ENCODE peak calls at places on chromosomes 4 and X, in four cellular contexts. W is GM12878, F is HepG2, U is IMR-90. H is an unnamed sample.

GRCh38 chrX:139106111-139106510 is 394.6 kb upstream of the FGF13 start:
- DNase-seq in F (no peak), U (no peak), W (no peak), H (no peak)

GRCh38 chrX:23644744-23645143 is 22.5 kb upstream of the PRDX4 start:
- DNase-seq in U (no peak), W (no peak), F (no peak), H (no peak)

GRCh38 chr4:88991746-88992145 is 65.2 kb downstream of the FAM13A start:
- DNase-seq in U (peak), F (no peak), W (no peak), H (no peak)

GRCh38 chrX:132504417-132504816 is 15.6 kb upstream of the MBNL3 start:
- DNase-seq in U (no peak), W (no peak), F (no peak), H (no peak)

GRCh38 chr4:105474110-105474518 is 252 bp upstream of the PPA2 start:
- DNase-seq in W (no peak), U (peak), F (no peak), H (no peak)

GRCh38 chr4:76709454-76709853 is 188.5 kb downstream of the SOWAHB start:
- DNase-seq in W (no peak), U (peak), F (no peak), H (no peak)

GRCh38 chr4:74755486-74755885 is 38.8 kb downstream of the BTC start:
- DNase-seq in W (no peak), U (no peak), F (no peak), H (no peak)

GRCh38 chr4:33381806-33382205 is 2661.6 kb downstream of the PCDH7 start:
- DNase-seq in F (no peak), W (no peak), U (no peak), H (no peak)

GRCh38 chrX:54042609-54043010 is 1.7 kb downstream of the PHF8 start:
- DNase-seq in U (peak), F (peak), W (no peak), H (peak)

GRCh38 chrX:151899622-151900021 is 13.1 kb upstream of the MAGEA4 start:
- DNase-seq in W (no peak), F (no peak), U (peak), H (no peak)

GRCh38 chr4:55561884-55562283 is 15.2 kb upstream of the CLOCK start:
- DNase-seq in F (no peak), U (no peak), W (no peak), H (no peak)

GRCh38 chr4:55554453-55555030 is 7.8 kb upstream of the CLOCK start:
- DNase-seq in W (no peak), U (peak), F (peak), H (peak)

DNA sequence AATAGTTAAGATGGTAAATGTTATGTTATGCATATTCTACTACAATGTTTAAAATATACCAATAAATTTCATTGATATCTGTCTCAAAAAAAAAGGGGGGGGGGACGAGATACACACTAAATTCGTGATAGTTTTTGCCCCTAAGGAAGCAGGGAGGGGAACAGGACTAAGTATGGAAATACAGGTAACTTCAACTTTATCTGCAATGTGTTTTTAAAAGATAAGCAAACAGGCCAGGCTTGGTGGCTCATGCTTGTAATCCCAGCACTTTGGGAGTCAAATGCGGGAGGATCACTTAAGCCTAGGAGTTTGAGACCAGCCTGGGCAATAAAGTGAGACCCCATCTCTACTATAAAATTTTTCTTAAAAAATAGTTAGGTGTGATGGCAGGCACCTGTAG is 13.4 kb upstream of the CLOCK start:
- DNase-seq in W (no peak), U (no peak), F (no peak), H (peak)
- TF ChIP-seq MXI1 in W (no peak), U (no peak), F (no peak), H (no peak)

GRCh38 chr4:122412547-122412946 is 33.7 kb downstream of the ADAD1 start:
- DNase-seq in U (peak), F (no peak), W (no peak), H (peak)
- TF ChIP-seq BHLHE40 in U (no peak), F (no peak), W (no peak), H (no peak)

DNA sequence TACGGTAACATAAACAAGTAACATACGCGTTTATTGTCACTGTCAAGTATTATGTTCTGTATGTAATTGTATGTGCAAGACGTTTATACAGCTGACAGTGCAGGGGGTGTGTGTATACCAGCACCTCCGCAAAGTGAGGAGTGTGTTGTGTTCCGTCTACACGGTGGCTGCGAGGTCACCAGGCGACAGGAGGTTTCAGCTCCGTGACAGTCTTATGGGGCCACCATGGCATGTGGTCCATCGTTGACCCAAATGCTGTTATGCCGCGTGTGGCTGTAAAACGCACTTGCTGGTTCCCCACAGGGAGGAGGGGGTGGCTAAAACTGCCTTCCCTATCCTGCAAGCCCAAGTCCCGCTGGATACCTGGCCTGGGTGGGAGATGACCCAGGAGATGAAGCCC is 25.0 kb downstream of the NSG1 start:
- DNase-seq in U (no peak), F (no peak), W (no peak), H (no peak)
- TF ChIP-seq MXI1 in U (no peak), F (no peak), W (no peak), H (no peak)

DNA sequence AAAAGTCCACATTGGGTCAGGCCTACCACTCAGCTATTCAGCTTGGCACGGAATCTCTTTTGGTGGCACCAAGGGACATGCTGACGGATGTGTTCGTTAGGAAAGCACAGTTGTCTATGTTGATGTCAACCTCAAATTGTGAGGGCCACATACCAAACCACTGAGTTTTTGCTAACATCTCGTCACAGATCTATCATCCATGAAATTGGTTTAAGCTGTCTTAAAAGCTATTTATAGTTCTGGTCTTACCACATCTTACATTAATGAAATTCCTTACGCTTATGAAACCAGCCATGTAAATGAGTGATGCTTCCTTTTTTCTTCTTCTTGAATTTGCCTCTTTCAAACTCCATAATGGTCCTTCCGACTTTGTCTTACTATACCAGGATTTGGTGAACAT is 101.5 kb downstream of the MGST2 start:
- DNase-seq in F (no peak), U (no peak), W (no peak), H (no peak)
- TF ChIP-seq BHLHE40 in F (no peak), U (no peak), W (no peak), H (no peak)

GRCh38 chr4:4658051-4658450 is 116.2 kb upstream of the STX18 start:
- DNase-seq in W (no peak), F (no peak), U (no peak), H (no peak)

GRCh38 chr4:4655901-4656300 is 114.1 kb upstream of the STX18 start:
- DNase-seq in W (no peak), U (no peak), F (no peak), H (no peak)

GRCh38 chr4:4656977-4657376 is 115.1 kb upstream of the STX18 start:
- DNase-seq in W (no peak), U (no peak), F (no peak), H (no peak)

GRCh38 chr4:4651811-4652609 is 110.2 kb upstream of the STX18 start:
- DNase-seq in F (no peak), U (no peak), W (no peak), H (peak)

DNA sequence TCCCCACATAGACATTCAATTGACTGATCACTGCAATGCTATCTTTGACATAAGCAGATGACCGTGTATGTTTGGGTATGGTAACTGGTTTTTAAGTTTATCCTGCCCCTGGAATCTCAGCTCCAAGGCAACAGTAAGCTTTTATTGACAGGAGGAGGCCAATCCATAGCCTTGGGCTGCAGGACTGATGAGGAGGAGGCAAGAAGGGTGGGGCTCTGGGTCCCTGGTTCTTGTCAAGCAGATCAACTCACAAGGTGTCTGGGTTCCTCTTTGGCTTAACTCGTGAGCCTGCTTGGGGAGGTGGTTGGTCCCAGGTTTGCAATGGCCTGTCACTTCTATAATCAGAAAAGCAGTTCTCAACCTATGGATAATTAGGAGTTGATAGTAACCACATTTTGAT is 113.2 kb upstream of the STX18 start:
- DNase-seq in U (no peak), W (no peak), F (no peak), H (no peak)
- TF ChIP-seq MXI1 in U (no peak), W (no peak), F (no peak), H (no peak)

GRCh38 chr4:170687751-170688150 is 598.0 kb upstream of the AADAT start:
- DNase-seq in W (no peak), F (no peak), U (no peak), H (no peak)

DNA sequence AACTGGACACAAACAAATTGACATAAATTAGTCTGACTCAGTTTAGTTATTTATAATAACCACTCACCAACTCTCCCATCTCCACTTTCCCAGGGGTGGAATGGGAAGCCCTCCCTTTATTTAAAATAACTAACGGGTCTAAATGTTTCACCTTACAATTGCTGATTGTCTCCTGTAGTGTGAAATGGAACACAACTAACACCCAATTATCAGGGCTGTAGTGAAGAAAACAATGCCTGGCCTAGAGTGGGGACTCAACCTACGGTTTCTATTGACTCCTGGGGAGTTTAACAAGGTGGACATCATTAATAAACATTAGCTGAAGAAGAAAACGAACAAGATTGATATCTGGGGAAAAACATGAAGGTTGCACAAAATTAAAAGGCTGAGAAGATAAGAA is 592.8 kb upstream of the AADAT start:
- DNase-seq in U (no peak), W (no peak), F (no peak), H (no peak)
- TF ChIP-seq BHLHE40 in U (no peak), W (no peak), F (no peak), H (no peak)

H was measured in K562.